ENCODE peak calls at places on chromosome 20, in nine cellular contexts. T is NCI-H2171; X is stimulated activated naive CD8-positive, alpha-beta T cell treated with anti-CD3 and anti-CD28 coated beads, Interleukin-15, Interleukin-2, amounts not matched to agents 100 U/mL and 50 U/mL, for 24 hours; S is NCI-H2081 treated with DMSO at 0.1 percent for 48 hours; U is RWPE1; K is Kasumi-1; P is EL; L is activated naive CD8-positive, alpha-beta T cell treated with anti-CD3 and anti-CD28 coated beads, Interleukin-2, amount 50 U/mL, for 24 hours; G is left colon. D is an unnamed sample.

GRCh38 chr20:50425076-50425475 is 85.1 kb upstream of the PTPN1 start:
- DNase-seq in T (peak), X (no peak), S (no peak), U (peak), K (no peak), P (peak), L (no peak), G (no peak), D (no peak)

GRCh38 chr20:44736170-44737021 is 9.3 kb upstream of the KCNK15 start:
- DNase-seq in T (peak), X (peak), S (no peak), U (peak), K (peak), P (peak), L (peak), G (peak), D (peak)

GRCh38 chr20:62796699-62797491 is 622 bp downstream of the MRGBP start:
- DNase-seq in T (no peak), X (no peak), S (no peak), U (no peak), K (no peak), P (no peak), L (no peak), G (peak), D (no peak)

GRCh38 chr20:48170625-48171024 is 385.3 kb upstream of the SULF2 start:
- DNase-seq in T (no peak), X (no peak), S (no peak), U (no peak), K (no peak), P (no peak), L (no peak), G (no peak), D (no peak)

GRCh38 chr20:22341508-22341907 is 242.9 kb downstream of the FOXA2 start:
- DNase-seq in T (no peak), X (no peak), S (no peak), U (peak), K (no peak), P (peak), L (no peak), G (no peak), D (no peak)

GRCh38 chr20:58694241-58695083 is 1.9 kb downstream of the NPEPL1 start:
- DNase-seq in T (no peak), X (no peak), S (no peak), U (no peak), K (no peak), P (no peak), L (no peak), G (no peak), D (no peak)

GRCh38 chr20:47931002-47931401 is 145.7 kb upstream of the SULF2 start:
- DNase-seq in T (no peak), X (no peak), S (no peak), U (no peak), K (no peak), P (no peak), L (no peak), G (no peak), D (no peak)

GRCh38 chr20:49685161-49685601 is 28.5 kb downstream of the B4GALT5 start:
- DNase-seq in T (no peak), X (no peak), S (no peak), U (no peak), K (no peak), P (no peak), L (no peak), G (no peak), D (peak)

GRCh38 chr20:40651121-40651520 is 37.9 kb downstream of the MAFB start:
- DNase-seq in T (no peak), X (no peak), S (no peak), U (peak), K (no peak), P (peak), L (no peak), G (no peak), D (no peak)

GRCh38 chr20:32574296-32575226 is 10.6 kb downstream of the NOL4L start:
- DNase-seq in T (peak), X (peak), S (no peak), U (peak), K (peak), P (peak), L (peak), G (no peak), D (peak)

GRCh38 chr20:20551409-20551808 is 161.0 kb downstream of the RALGAPA2 start:
- DNase-seq in T (peak), X (no peak), S (peak), U (no peak), K (no peak), P (no peak), L (no peak), G (no peak), D (no peak)

GRCh38 chr20:57076202-57076651 is 190.2 kb downstream of the BMP7 start:
- DNase-seq in T (no peak), X (no peak), S (no peak), U (peak), K (no peak), P (peak), L (no peak), G (no peak), D (no peak)

GRCh38 chr20:39960522-39961420 is 728.3 kb downstream of the MAFB start:
- DNase-seq in T (peak), X (no peak), S (no peak), U (no peak), K (no peak), P (no peak), L (no peak), G (no peak), D (peak)

GRCh38 chr20:35558981-35559693 is 17.3 kb downstream of the ERGIC3 start:
- DNase-seq in T (no peak), X (no peak), S (no peak), U (no peak), K (no peak), P (no peak), L (no peak), G (no peak), D (no peak)

GRCh38 chr20:57047281-57048026 is 219.0 kb downstream of the BMP7 start:
- DNase-seq in T (no peak), X (no peak), S (no peak), U (peak), K (no peak), P (no peak), L (no peak), G (peak), D (no peak)

GRCh38 chr20:20237093-20237959 is 130.6 kb upstream of the INSM1 start:
- DNase-seq in T (no peak), X (peak), S (peak), U (peak), K (peak), P (peak), L (peak), G (peak), D (peak)

GRCh38 chr20:13567663-13568062 is 71.1 kb downstream of the TASP1 start:
- DNase-seq in T (peak), X (no peak), S (no peak), U (no peak), K (peak), P (no peak), L (no peak), G (no peak), D (no peak)

GRCh38 chr20:61694666-61695065 is 371.0 kb downstream of the TAF4 start:
- DNase-seq in T (no peak), X (no peak), S (no peak), U (no peak), K (no peak), P (no peak), L (no peak), G (no peak), D (no peak)

GRCh38 chr20:48832423-48832735 is 4.6 kb upstream of the PREX1 start:
- DNase-seq in T (no peak), X (no peak), S (no peak), U (no peak), K (peak), P (no peak), L (no peak), G (no peak), D (no peak)

GRCh38 chr20:19820520-19821211 is 62.6 kb downstream of the RIN2 start:
- DNase-seq in T (peak), X (no peak), S (no peak), U (no peak), K (no peak), P (peak), L (no peak), G (no peak), D (no peak)

GRCh38 chr20:59207742-59208357 is 44.2 kb downstream of the ZNF831 start:
- DNase-seq in T (no peak), X (peak), S (no peak), U (no peak), K (peak), P (peak), L (peak), G (peak), D (peak)

GRCh38 chr20:19275630-19276071 is 63.2 kb downstream of the SLC24A3 start:
- DNase-seq in T (no peak), X (no peak), S (no peak), U (no peak), K (no peak), P (no peak), L (no peak), G (peak), D (peak)

GRCh38 chr20:39875493-39876110 is 813.4 kb downstream of the MAFB start:
- DNase-seq in T (no peak), X (no peak), S (no peak), U (no peak), K (no peak), P (no peak), L (no peak), G (no peak), D (no peak)

GRCh38 chr20:62662422-62662821 is 20.1 kb downstream of the SLCO4A1 start:
- DNase-seq in T (no peak), X (no peak), S (no peak), U (peak), K (no peak), P (peak), L (no peak), G (no peak), D (no peak)

GRCh38 chr20:56843386-56843785 is 214.3 kb downstream of the TFAP2C start:
- DNase-seq in T (no peak), X (no peak), S (no peak), U (no peak), K (no peak), P (no peak), L (no peak), G (no peak), D (no peak)

GRCh38 chr20:571754-572331 is 28.3 kb upstream of the CSNK2A1 start:
- DNase-seq in T (peak), X (no peak), S (no peak), U (no peak), K (no peak), P (peak), L (no peak), G (peak), D (no peak)

GRCh38 chr20:49668181-49668877 is 45.3 kb downstream of the B4GALT5 start:
- DNase-seq in T (no peak), X (peak), S (no peak), U (no peak), K (no peak), P (no peak), L (peak), G (no peak), D (no peak)

D was measured in midbrain.